ENCODE peak calls at places on chromosomes 7 and 10, in nine cellular contexts. E is LNCaP clone FGC; W is coronary artery; N is WERI-Rb-1; Y is CD8-positive, alpha-beta T cell; Z is cardiac fibroblast; P is fibroblast of lung; H is colonic mucosa; M is HFFc6. S is an unnamed sample.

GRCh38 chr7:6218324-6218723 is 54.1 kb downstream of the CYTH3 start:
- DNase-seq in E (no peak), W (peak), N (no peak), Y (no peak), Z (no peak), P (no peak), H (no peak), M (no peak), S (no peak)

GRCh38 chr7:129797224-129797789 is 155.5 kb downstream of the UBE2H start:
- DNase-seq in E (no peak), W (peak), N (no peak), Y (no peak), Z (no peak), P (no peak), H (no peak), M (no peak), S (no peak)

GRCh38 chr10:71270301-71270777 is 48.7 kb upstream of the SLC29A3 start:
- DNase-seq in E (peak), W (no peak), N (peak), Y (no peak), Z (peak), P (peak), H (peak), M (peak), S (peak)

GRCh38 chr7:73507556-73507955 is 14.5 kb downstream of the BAZ1B start:
- DNase-seq in E (no peak), W (no peak), N (no peak), Y (no peak), Z (no peak), P (no peak), H (no peak), M (no peak), S (no peak)

GRCh38 chr7:116218051-116218645 is 7.8 kb downstream of the TES start:
- DNase-seq in E (peak), W (no peak), N (no peak), Y (no peak), Z (peak), P (peak), H (no peak), M (peak), S (peak)

GRCh38 chr10:1762066-1762465 is 24.7 kb upstream of the ADARB2 start:
- DNase-seq in E (no peak), W (no peak), N (peak), Y (no peak), Z (no peak), P (no peak), H (no peak), M (no peak), S (no peak)

GRCh38 chr7:121562274-121562673 is 166.2 kb upstream of the FAM3C start:
- DNase-seq in E (no peak), W (no peak), N (no peak), Y (no peak), Z (peak), P (no peak), H (no peak), M (peak), S (no peak)

GRCh38 chr10:79502561-79503309 is 9.6 kb upstream of the EIF5AL1 start:
- DNase-seq in E (no peak), W (no peak), N (peak), Y (no peak), Z (peak), P (no peak), H (no peak), M (no peak), S (peak)

GRCh38 chr7:118689403-118689802 is 464.9 kb downstream of the ANKRD7 start:
- DNase-seq in E (no peak), W (no peak), N (no peak), Y (no peak), Z (no peak), P (no peak), H (no peak), M (no peak), S (no peak)

GRCh38 chr10:110780704-110781103 is 91.0 kb upstream of the PDCD4 start:
- DNase-seq in E (no peak), W (no peak), N (no peak), Y (no peak), Z (no peak), P (no peak), H (no peak), M (no peak), S (no peak)

GRCh38 chr10:6083523-6084475 is 5.0 kb upstream of the RBM17 start:
- DNase-seq in E (no peak), W (no peak), N (no peak), Y (no peak), Z (peak), P (no peak), H (no peak), M (no peak), S (no peak)

GRCh38 chr7:144824360-144824759 is 11.5 kb downstream of the TPK1 start:
- DNase-seq in E (no peak), W (no peak), N (no peak), Y (no peak), Z (peak), P (peak), H (no peak), M (peak), S (peak)

GRCh38 chr10:46035923-46036849 is 5.8 kb upstream of the NCOA4 start:
- DNase-seq in E (no peak), W (no peak), N (no peak), Y (no peak), Z (no peak), P (no peak), H (no peak), M (no peak), S (no peak)

GRCh38 chr7:140304071-140304799 is 94.1 kb downstream of the SLC37A3 start:
- DNase-seq in E (no peak), W (no peak), N (peak), Y (peak), Z (peak), P (peak), H (no peak), M (no peak), S (peak)

GRCh38 chr7:145884716-145885514 is 231.7 kb upstream of the CNTNAP2 start:
- DNase-seq in E (no peak), W (no peak), N (no peak), Y (no peak), Z (peak), P (no peak), H (no peak), M (no peak), S (no peak)

GRCh38 chr7:77765906-77766800 is 32.1 kb downstream of the TMEM60 start:
- DNase-seq in E (no peak), W (no peak), N (no peak), Y (no peak), Z (peak), P (peak), H (no peak), M (peak), S (no peak)

DNA sequence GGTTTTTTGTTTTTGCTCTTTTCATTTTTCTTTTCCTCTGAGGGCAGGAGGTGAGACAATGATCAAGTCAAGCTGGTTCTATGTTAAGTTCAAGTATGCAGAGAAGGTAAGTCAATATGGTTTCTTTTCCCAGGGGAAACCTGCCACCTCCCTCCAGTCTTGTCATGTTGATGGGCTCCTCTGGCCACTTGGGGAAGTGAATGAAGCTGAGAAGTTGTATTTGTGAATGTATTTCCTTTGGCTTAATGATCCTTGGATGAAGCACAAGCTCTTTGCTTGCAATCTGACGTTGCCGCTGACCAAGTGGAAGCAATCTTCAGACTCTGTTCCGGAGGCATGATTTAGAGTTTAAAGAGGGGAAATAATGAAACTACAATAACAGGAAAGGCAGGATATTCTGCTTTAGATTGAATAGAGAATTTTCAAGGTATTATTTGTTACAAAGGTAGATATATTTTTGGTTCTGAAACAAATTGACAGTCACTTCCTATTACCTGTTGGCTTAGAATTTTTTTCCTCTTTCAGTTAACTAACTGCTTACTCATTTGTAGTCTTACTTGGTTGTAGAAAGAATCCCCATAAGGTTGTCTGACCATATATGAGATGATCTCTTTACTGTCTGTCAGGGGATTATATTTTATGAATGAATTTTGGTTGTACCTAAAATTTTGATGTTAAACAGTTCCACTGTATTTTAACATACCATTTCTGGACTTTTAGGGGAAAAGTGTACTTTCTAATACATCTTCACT is 369.6 kb downstream of the AUTS2 start:
- DNase-seq in E (no peak), W (no peak), N (no peak), Y (no peak), Z (no peak), P (peak), H (no peak), M (no peak), S (no peak)
- TF ChIP-seq CTCF in E (no peak), W (no peak), N (no peak), Y (no peak), Z (no peak), P (no peak), H (no peak), M (no peak), S (no peak)

GRCh38 chr7:47327698-47328391 is 254.1 kb downstream of the TNS3 start:
- DNase-seq in E (peak), W (peak), N (no peak), Y (no peak), Z (peak), P (peak), H (peak), M (peak), S (no peak)

GRCh38 chr7:47327306-47327697 is 254.6 kb downstream of the TNS3 start:
- DNase-seq in E (no peak), W (peak), N (no peak), Y (no peak), Z (peak), P (no peak), H (no peak), M (peak), S (no peak)

GRCh38 chr7:47326808-47327207 is 255.1 kb downstream of the TNS3 start:
- DNase-seq in E (no peak), W (peak), N (no peak), Y (no peak), Z (peak), P (peak), H (peak), M (no peak), S (no peak)

GRCh38 chr7:47325337-47325736 is 256.6 kb downstream of the TNS3 start:
- DNase-seq in E (no peak), W (peak), N (no peak), Y (no peak), Z (no peak), P (no peak), H (no peak), M (no peak), S (no peak)

DNA sequence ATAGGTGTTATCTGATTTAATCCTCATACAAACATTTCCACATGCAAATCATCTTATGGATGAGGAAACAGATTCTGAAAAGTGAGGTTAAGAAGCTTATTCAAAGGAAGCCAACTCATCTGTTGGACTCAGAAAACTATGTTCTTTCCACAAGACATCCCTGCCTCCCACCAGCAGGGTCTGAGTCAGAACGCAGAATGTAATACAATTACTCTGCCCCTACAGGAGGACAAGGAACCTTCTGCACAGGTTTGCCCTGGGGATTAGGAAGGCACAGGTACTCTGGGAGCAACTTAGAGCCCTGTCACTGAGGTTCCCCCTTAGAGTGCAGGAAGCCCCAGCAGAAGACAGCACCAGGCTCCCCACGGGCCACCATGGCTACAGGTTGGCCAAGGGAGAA is 255.7 kb downstream of the TNS3 start:
- DNase-seq in E (no peak), W (peak), N (peak), Y (no peak), Z (peak), P (peak), H (no peak), M (peak), S (peak)
- TF ChIP-seq CTCF in E (no peak), W (no peak), N (peak), Y (no peak), Z (peak), P (peak), H (no peak), M (peak), S (no peak)

GRCh38 chr10:63465293-63466167 is at the start of gene JMJD1C:
- DNase-seq in E (no peak), W (peak), N (peak), Y (peak), Z (peak), P (peak), H (peak), M (peak), S (peak)
- TF ChIP-seq CTCF in E (no peak), W (no peak), N (no peak), Y (no peak), Z (no peak), P (no peak), H (no peak), M (peak), S (peak)

GRCh38 chr10:95290801-95291633 is at the start of gene PDLIM1:
- DNase-seq in E (peak), W (peak), N (peak), Y (peak), Z (peak), P (peak), H (peak), M (peak), S (peak)
- TF ChIP-seq CTCF in E (peak), W (no peak), N (peak), Y (no peak), Z (no peak), P (no peak), H (no peak), M (peak), S (peak)

GRCh38 chr7:21722371-21722770 is 179.5 kb downstream of the DNAH11 start:
- DNase-seq in E (no peak), W (no peak), N (no peak), Y (no peak), Z (no peak), P (no peak), H (no peak), M (no peak), S (no peak)
- TF ChIP-seq CTCF in E (no peak), W (no peak), N (no peak), Y (no peak), Z (peak), P (peak), H (no peak), M (peak), S (peak)

GRCh38 chr10:97333601-97334369 is 744 bp downstream of the FRAT2 start:
- DNase-seq in E (no peak), W (no peak), N (no peak), Y (peak), Z (peak), P (peak), H (peak), M (peak), S (peak)
- TF ChIP-seq CTCF in E (no peak), W (no peak), N (no peak), Y (no peak), Z (no peak), P (no peak), H (no peak), M (no peak), S (no peak)

DNA sequence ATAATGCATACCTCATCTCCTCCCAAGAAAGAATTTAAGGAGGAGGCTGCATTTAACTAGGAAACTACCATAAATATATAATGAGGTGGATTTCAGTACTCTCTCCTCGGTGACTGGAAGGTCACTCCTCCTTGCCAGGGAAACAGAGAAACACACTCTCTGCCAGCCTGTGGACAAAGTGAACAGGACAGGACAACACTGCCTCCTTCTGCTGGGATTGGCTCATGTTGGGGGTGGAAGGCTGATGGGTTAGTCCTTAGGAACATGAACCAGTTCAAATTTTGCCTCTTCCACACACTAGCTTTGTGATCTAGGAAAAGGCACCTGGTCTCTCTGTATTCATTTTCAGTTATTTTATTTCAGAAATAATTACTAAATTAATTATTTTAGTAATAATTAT is 50.6 kb upstream of the STEAP4 start:
- DNase-seq in E (peak), W (no peak), N (no peak), Y (no peak), Z (peak), P (peak), H (peak), M (no peak), S (peak)
- TF ChIP-seq CTCF in E (peak), W (no peak), N (peak), Y (no peak), Z (peak), P (peak), H (peak), M (no peak), S (peak)

DNA sequence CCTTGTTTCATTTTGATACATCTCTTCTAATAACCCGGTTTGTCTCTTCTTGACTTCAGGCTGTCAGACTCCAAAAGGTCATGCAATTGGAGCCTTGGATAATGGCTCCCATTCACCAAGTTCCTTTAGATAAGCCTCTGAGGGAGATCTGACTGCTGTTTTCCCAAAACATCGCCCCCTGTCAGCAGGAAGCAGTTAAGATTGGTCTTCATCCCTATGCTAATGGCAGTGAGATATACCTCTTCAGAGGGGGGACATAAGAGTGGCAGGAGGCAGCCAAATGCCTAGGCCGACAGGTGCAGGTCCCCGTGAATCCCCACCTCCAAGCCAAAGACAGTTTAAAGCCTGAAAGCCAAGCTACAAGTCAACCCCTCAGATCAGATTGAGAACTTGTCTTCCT is 144.6 kb downstream of the WDR11 start:
- DNase-seq in E (no peak), W (no peak), N (no peak), Y (no peak), Z (no peak), P (no peak), H (no peak), M (no peak), S (no peak)
- TF ChIP-seq CTCF in E (no peak), W (no peak), N (no peak), Y (no peak), Z (no peak), P (no peak), H (no peak), M (no peak), S (no peak)

DNA sequence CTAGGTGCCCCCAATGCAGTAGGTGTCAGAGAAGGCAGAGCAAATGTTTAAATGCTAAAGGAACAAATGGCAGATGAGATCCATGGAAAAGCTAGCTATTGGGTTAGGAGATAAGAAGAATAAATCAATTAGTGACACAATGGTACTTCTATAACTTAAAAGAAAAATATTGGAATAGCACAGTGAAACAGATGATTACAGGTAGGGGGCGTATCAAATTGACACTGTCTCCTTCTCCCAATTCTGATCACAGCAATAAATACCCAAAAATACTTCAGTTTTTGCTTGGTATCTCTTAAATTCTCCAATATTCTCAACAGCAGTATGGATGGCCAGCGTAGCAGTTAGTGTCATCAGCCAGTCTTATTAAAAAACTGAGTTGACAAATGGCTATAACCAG is 5.2 kb downstream of the FRA10AC1 start:
- DNase-seq in E (no peak), W (no peak), N (no peak), Y (no peak), Z (no peak), P (no peak), H (no peak), M (no peak), S (no peak)
- TF ChIP-seq CTCF in E (no peak), W (no peak), N (no peak), Y (no peak), Z (no peak), P (no peak), H (no peak), M (peak), S (peak)